ENCODE peak calls at places on chromosome 6, in six cellular contexts. One of them, this sample, is unnamed.

GRCh38 chr6:29813809-29814208 is 13.8 kb upstream of the HLA-G start:
- DNase-seq in left lung: no peak
- DNase-seq in AG09319: no peak
- DNase-seq in mesothelial cell of epicardium: no peak
- DNase-seq in HFF-Myc: no peak
- DNase-seq in natural killer cell: no peak
- DNase-seq in this sample: no peak

GRCh38 chr6:169831450-169832246 is 80.2 kb downstream of the ERMARD start:
- DNase-seq in natural killer cell: peak
- DNase-seq in AG09319: peak
- DNase-seq in left lung: peak
- DNase-seq in HFF-Myc: peak
- DNase-seq in mesothelial cell of epicardium: peak
- DNase-seq in this sample: peak

GRCh38 chr6:156824142-156824541 is 47.0 kb downstream of the ARID1B start:
- DNase-seq in HFF-Myc: no peak
- DNase-seq in AG09319: no peak
- DNase-seq in left lung: no peak
- DNase-seq in mesothelial cell of epicardium: no peak
- DNase-seq in natural killer cell: no peak
- DNase-seq in this sample: no peak

GRCh38 chr6:75024796-75025195 is 181.1 kb downstream of the COL12A1 start:
- DNase-seq in left lung: no peak
- DNase-seq in AG09319: peak
- DNase-seq in natural killer cell: no peak
- DNase-seq in mesothelial cell of epicardium: no peak
- DNase-seq in HFF-Myc: no peak
- DNase-seq in this sample: no peak

GRCh38 chr6:122984393-122984792 is 11.6 kb upstream of the CLVS2 start:
- DNase-seq in left lung: no peak
- DNase-seq in mesothelial cell of epicardium: no peak
- DNase-seq in HFF-Myc: no peak
- DNase-seq in AG09319: no peak
- DNase-seq in natural killer cell: no peak
- DNase-seq in this sample: no peak

GRCh38 chr6:103784117-103784516 is 1075.6 kb downstream of the HACE1 start:
- DNase-seq in HFF-Myc: no peak
- DNase-seq in AG09319: no peak
- DNase-seq in natural killer cell: no peak
- DNase-seq in mesothelial cell of epicardium: no peak
- DNase-seq in left lung: no peak
- DNase-seq in this sample: no peak

GRCh38 chr6:166490671-166491500 is 95.6 kb downstream of the RAMACL start:
- DNase-seq in HFF-Myc: peak
- DNase-seq in AG09319: no peak
- DNase-seq in natural killer cell: no peak
- DNase-seq in left lung: no peak
- DNase-seq in mesothelial cell of epicardium: no peak
- DNase-seq in this sample: no peak

GRCh38 chr6:88378639-88379038 is 212.5 kb upstream of the CNR1 start:
- DNase-seq in left lung: no peak
- DNase-seq in AG09319: no peak
- DNase-seq in mesothelial cell of epicardium: no peak
- DNase-seq in HFF-Myc: no peak
- DNase-seq in natural killer cell: no peak
- DNase-seq in this sample: no peak

GRCh38 chr6:101776919-101777350 is 383.4 kb downstream of the GRIK2 start:
- DNase-seq in mesothelial cell of epicardium: no peak
- DNase-seq in AG09319: no peak
- DNase-seq in HFF-Myc: no peak
- DNase-seq in left lung: no peak
- DNase-seq in natural killer cell: no peak
- DNase-seq in this sample: no peak

GRCh38 chr6:48567016-48567415 is 456.0 kb upstream of the PTCHD4 start:
- DNase-seq in left lung: no peak
- DNase-seq in natural killer cell: no peak
- DNase-seq in HFF-Myc: no peak
- DNase-seq in mesothelial cell of epicardium: no peak
- DNase-seq in AG09319: no peak
- DNase-seq in this sample: no peak

GRCh38 chr6:30612687-30613248 is 4.3 kb downstream of the PPP1R10 start:
- DNase-seq in AG09319: no peak
- DNase-seq in mesothelial cell of epicardium: no peak
- DNase-seq in HFF-Myc: no peak
- DNase-seq in left lung: no peak
- DNase-seq in natural killer cell: no peak
- DNase-seq in this sample: no peak

GRCh38 chr6:52389626-52390360 is 27.8 kb downstream of the PAQR8 start:
- DNase-seq in AG09319: no peak
- DNase-seq in left lung: peak
- DNase-seq in HFF-Myc: no peak
- DNase-seq in mesothelial cell of epicardium: no peak
- DNase-seq in natural killer cell: no peak
- DNase-seq in this sample: no peak

GRCh38 chr6:77038801-77039200 is 424.5 kb downstream of the HTR1B start:
- DNase-seq in natural killer cell: no peak
- DNase-seq in left lung: no peak
- DNase-seq in HFF-Myc: no peak
- DNase-seq in mesothelial cell of epicardium: no peak
- DNase-seq in AG09319: no peak
- DNase-seq in this sample: no peak

GRCh38 chr6:134849920-134850447 is 99.9 kb downstream of the ALDH8A1 start:
- DNase-seq in AG09319: no peak
- DNase-seq in left lung: no peak
- DNase-seq in natural killer cell: no peak
- DNase-seq in mesothelial cell of epicardium: no peak
- DNase-seq in HFF-Myc: no peak
- DNase-seq in this sample: no peak

GRCh38 chr6:125584468-125584939 is 164.9 kb upstream of the HEY2 start:
- DNase-seq in mesothelial cell of epicardium: no peak
- DNase-seq in AG09319: no peak
- DNase-seq in natural killer cell: no peak
- DNase-seq in HFF-Myc: no peak
- DNase-seq in left lung: no peak
- DNase-seq in this sample: no peak

DNA sequence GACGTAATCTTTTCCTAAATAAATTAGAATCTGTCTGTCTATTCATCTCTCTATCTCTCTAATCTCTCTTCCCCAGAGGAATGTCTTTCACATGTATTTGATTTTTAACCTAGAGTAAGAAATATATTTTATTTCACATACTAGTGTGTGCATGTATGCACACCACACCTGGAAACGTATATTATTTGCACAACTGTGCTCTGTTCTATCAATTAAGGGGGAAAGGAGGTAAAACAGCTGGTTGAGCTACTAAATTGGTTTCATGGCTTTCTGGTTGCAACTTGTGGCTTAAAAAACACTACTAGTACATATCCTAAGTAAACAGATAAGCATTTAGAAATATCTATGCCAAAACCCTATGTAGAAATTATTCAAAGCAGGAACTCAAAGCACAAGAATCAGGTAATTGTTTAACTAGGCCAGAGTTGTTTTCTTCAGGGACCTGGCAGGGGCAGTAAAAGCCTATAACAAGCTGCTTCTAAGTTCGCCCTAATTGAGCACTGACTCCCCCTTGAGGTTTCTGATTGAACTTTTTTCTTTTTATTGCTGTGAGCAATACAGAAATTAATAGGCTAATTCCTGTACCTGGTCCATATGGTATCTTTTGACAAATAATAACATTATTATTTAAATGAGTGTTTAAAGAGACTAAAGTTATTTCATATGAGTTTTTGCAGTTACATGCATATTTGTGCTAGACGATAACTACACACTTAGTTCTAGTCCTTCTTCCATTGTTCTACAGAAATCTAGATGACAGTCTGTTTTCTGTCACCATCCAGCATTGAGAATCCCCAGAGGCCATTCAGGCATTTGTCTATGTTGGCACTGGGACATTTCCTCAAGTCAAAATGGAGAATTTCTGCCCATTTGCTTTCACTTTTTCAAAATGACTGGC is 88.6 kb downstream of the MCHR2 start:
- DNase-seq in natural killer cell: no peak
- DNase-seq in mesothelial cell of epicardium: no peak
- DNase-seq in AG09319: peak
- DNase-seq in HFF-Myc: peak
- DNase-seq in left lung: no peak
- DNase-seq in this sample: no peak
- TF ChIP-seq CTCF in natural killer cell: peak
- TF ChIP-seq CTCF in mesothelial cell of epicardium: peak
- TF ChIP-seq CTCF in AG09319: peak
- TF ChIP-seq CTCF in HFF-Myc: peak
- TF ChIP-seq CTCF in left lung: peak
- TF ChIP-seq CTCF in this sample: peak

GRCh38 chr6:26045046-26045938 is 41.9 kb upstream of the HFE start:
- DNase-seq in natural killer cell: peak
- DNase-seq in mesothelial cell of epicardium: peak
- DNase-seq in HFF-Myc: peak
- DNase-seq in left lung: peak
- DNase-seq in AG09319: peak
- DNase-seq in this sample: no peak
- TF ChIP-seq CTCF in natural killer cell: no peak
- TF ChIP-seq CTCF in mesothelial cell of epicardium: no peak
- TF ChIP-seq CTCF in HFF-Myc: no peak
- TF ChIP-seq CTCF in left lung: no peak
- TF ChIP-seq CTCF in AG09319: no peak
- TF ChIP-seq CTCF in this sample: no peak

GRCh38 chr6:106273087-106273486 is 52.5 kb downstream of the ATG5 start:
- DNase-seq in mesothelial cell of epicardium: no peak
- DNase-seq in HFF-Myc: no peak
- DNase-seq in natural killer cell: no peak
- DNase-seq in AG09319: no peak
- DNase-seq in left lung: no peak
- DNase-seq in this sample: no peak
- TF ChIP-seq CTCF in mesothelial cell of epicardium: no peak
- TF ChIP-seq CTCF in HFF-Myc: no peak
- TF ChIP-seq CTCF in natural killer cell: no peak
- TF ChIP-seq CTCF in AG09319: no peak
- TF ChIP-seq CTCF in left lung: no peak
- TF ChIP-seq CTCF in this sample: no peak

GRCh38 chr6:19028201-19028600 is 641.1 kb downstream of the RNF144B start:
- DNase-seq in HFF-Myc: no peak
- DNase-seq in AG09319: no peak
- DNase-seq in left lung: no peak
- DNase-seq in mesothelial cell of epicardium: no peak
- DNase-seq in natural killer cell: no peak
- DNase-seq in this sample: no peak

DNA sequence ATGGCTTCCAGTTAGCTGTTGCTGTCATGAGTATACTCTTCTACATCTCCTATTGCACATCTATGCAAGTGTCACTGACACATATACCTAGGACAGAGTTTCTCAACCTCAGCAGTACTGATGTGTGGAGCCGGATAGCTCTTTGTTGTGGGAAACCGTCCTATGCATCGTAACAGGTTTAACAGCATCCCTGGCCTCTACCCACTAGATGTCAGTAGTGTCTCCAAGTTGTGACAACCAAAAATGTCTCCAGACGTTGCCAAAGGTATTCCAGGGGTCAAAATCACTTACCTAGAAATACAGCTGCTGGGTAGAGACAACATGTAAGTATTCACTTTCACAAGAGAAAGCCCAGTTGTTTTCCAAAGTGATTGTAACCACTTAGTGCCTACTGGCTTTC is 637.6 kb downstream of the RNF144B start:
- DNase-seq in HFF-Myc: no peak
- DNase-seq in AG09319: no peak
- DNase-seq in left lung: no peak
- DNase-seq in natural killer cell: no peak
- DNase-seq in mesothelial cell of epicardium: no peak
- DNase-seq in this sample: no peak
- TF ChIP-seq CTCF in HFF-Myc: no peak
- TF ChIP-seq CTCF in AG09319: peak
- TF ChIP-seq CTCF in left lung: peak
- TF ChIP-seq CTCF in natural killer cell: no peak
- TF ChIP-seq CTCF in mesothelial cell of epicardium: no peak
- TF ChIP-seq CTCF in this sample: peak

GRCh38 chr6:97870273-97870672 is 587.3 kb upstream of the MMS22L start:
- DNase-seq in HFF-Myc: no peak
- DNase-seq in mesothelial cell of epicardium: no peak
- DNase-seq in natural killer cell: no peak
- DNase-seq in AG09319: no peak
- DNase-seq in left lung: no peak
- DNase-seq in this sample: no peak
- TF ChIP-seq CTCF in HFF-Myc: no peak
- TF ChIP-seq CTCF in mesothelial cell of epicardium: no peak
- TF ChIP-seq CTCF in natural killer cell: no peak
- TF ChIP-seq CTCF in AG09319: no peak
- TF ChIP-seq CTCF in left lung: no peak
- TF ChIP-seq CTCF in this sample: no peak

GRCh38 chr6:25685896-25686295 is 33.9 kb downstream of the SCGN start:
- DNase-seq in AG09319: no peak
- DNase-seq in left lung: no peak
- DNase-seq in mesothelial cell of epicardium: no peak
- DNase-seq in HFF-Myc: no peak
- DNase-seq in natural killer cell: no peak
- DNase-seq in this sample: no peak
- TF ChIP-seq CTCF in AG09319: no peak
- TF ChIP-seq CTCF in left lung: no peak
- TF ChIP-seq CTCF in mesothelial cell of epicardium: no peak
- TF ChIP-seq CTCF in HFF-Myc: no peak
- TF ChIP-seq CTCF in natural killer cell: no peak
- TF ChIP-seq CTCF in this sample: no peak

DNA sequence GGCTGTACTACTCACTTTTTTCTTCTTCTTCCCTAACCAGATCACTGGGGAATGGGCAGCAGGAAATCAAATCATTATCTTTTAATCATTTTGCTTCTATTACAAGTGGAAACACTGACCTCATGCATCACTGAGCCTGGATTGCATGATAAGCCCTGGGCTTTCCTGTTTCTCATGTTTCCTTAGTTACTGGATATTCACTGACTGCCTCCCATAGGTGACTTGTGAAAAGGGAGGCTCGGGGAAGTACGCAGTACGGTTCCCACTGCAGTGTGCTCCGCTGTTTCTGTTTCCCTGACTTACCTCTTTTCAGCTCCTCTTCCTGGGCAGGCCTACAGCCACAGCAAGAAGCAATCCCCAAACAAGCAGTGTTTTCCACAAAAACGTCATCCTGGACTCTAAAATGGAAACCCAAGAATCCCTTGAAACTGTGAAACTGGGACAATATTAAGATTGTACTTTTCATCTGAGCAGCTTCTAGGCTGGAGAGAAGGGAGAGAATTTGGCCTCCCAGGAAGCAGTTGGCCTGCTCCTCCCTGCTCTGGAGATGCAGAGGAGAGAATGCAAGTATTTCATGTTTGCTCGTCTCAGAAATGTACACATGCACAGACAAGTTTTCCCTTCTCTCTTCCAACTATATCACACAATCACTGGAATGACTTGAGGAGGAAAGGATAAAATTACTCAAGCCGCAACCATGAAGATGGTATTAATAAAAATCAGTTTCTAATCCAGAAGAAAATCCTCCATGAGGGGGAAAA is 13.1 kb downstream of the BTNL2 start:
- DNase-seq in HFF-Myc: no peak
- DNase-seq in AG09319: peak
- DNase-seq in natural killer cell: no peak
- DNase-seq in mesothelial cell of epicardium: no peak
- DNase-seq in left lung: no peak
- DNase-seq in this sample: no peak
- TF ChIP-seq CTCF in HFF-Myc: no peak
- TF ChIP-seq CTCF in AG09319: no peak
- TF ChIP-seq CTCF in natural killer cell: no peak
- TF ChIP-seq CTCF in mesothelial cell of epicardium: no peak
- TF ChIP-seq CTCF in left lung: no peak
- TF ChIP-seq CTCF in this sample: no peak